ENCODE peak calls at places on chromosomes 13 and 19, in eight cellular contexts. U is GM23338, J is HCT116, N is spleen, R is breast epithelium, M is K562, S is suprapubic skin, H is transverse colon. V is an unnamed sample. For H3K4me1, the result is how much of the 10 kb centered on the place peaks cover.

GRCh38 chr19:648305-648704 is 8.6 kb downstream of the FGF22 start:
- DNase-seq in U (no peak), J (no peak), N (peak), R (no peak), M (peak), S (no peak), H (no peak), V (no peak)

GRCh38 chr19:55166530-55167268 is at the start of gene DNAAF3:
- DNase-seq in U (peak), J (peak), N (peak), R (peak), M (peak), S (peak), H (peak), V (no peak)

GRCh38 chr19:2223391-2223790 is 12.7 kb downstream of the PLEKHJ1 start:
- DNase-seq in U (no peak), J (no peak), N (no peak), R (no peak), M (no peak), S (no peak), H (no peak), V (no peak)

GRCh38 chr19:3671680-3672574 is 28.3 kb downstream of the PIP5K1C start:
- DNase-seq in U (no peak), J (no peak), N (no peak), R (no peak), M (peak), S (no peak), H (no peak), V (no peak)

GRCh38 chr19:8080832-8081231 is 28.3 kb downstream of the CCL25 start:
- DNase-seq in U (no peak), J (no peak), N (no peak), R (no peak), M (no peak), S (no peak), H (no peak), V (no peak)

GRCh38 chr13:52738719-52739467 is 727 bp downstream of the CNMD start:
- DNase-seq in U (peak), J (no peak), N (peak), R (no peak), M (peak), S (no peak), H (no peak), V (no peak)

GRCh38 chr13:19927117-19927734 is 31.3 kb upstream of the ZMYM2 start:
- DNase-seq in U (peak), J (peak), N (no peak), R (no peak), M (no peak), S (no peak), H (no peak), V (no peak)

GRCh38 chr19:55305491-55305890 is 19.6 kb downstream of the TMEM150B start:
- DNase-seq in U (peak), J (no peak), N (no peak), R (no peak), M (peak), S (no peak), H (no peak), V (no peak)

GRCh38 chr13:106373304-106373988 is 162.0 kb downstream of the EFNB2 start:
- DNase-seq in U (no peak), J (no peak), N (no peak), R (no peak), M (no peak), S (no peak), H (no peak), V (no peak)

GRCh38 chr13:60590775-60591174 is 193.8 kb downstream of the TDRD3 start:
- DNase-seq in U (no peak), J (no peak), N (no peak), R (no peak), M (no peak), S (no peak), H (no peak), V (no peak)

GRCh38 chr19:21638776-21639175 is 128.6 kb downstream of the ZNF100 start:
- DNase-seq in U (no peak), J (no peak), N (no peak), R (no peak), M (no peak), S (no peak), H (no peak), V (no peak)

GRCh38 chr19:2315818-2316353 is 7.9 kb upstream of the LINGO3 start:
- DNase-seq in U (peak), J (no peak), N (peak), R (no peak), M (no peak), S (no peak), H (peak), V (no peak)

GRCh38 chr13:32314968-32315254 is 252 bp downstream of the ZAR1L start:
- DNase-seq in U (peak), J (peak), N (no peak), R (no peak), M (peak), S (no peak), H (peak), V (peak)

GRCh38 chr19:53904909-53905308 is 4.2 kb upstream of the CACNG7 start:
- DNase-seq in U (no peak), J (no peak), N (no peak), R (no peak), M (no peak), S (no peak), H (no peak), V (no peak)

GRCh38 chr13:99959538-99960230 is 11.9 kb downstream of the ZIC5 start:
- DNase-seq in U (peak), J (no peak), N (no peak), R (no peak), M (no peak), S (no peak), H (no peak), V (no peak)

GRCh38 chr19:9321338-9321737 is 2.6 kb upstream of the ZNF559 start:
- DNase-seq in U (no peak), J (no peak), N (no peak), R (no peak), M (no peak), S (no peak), H (no peak), V (no peak)

GRCh38 chr19:21202865-21203494 is 61.1 kb downstream of the ZNF431 start:
- DNase-seq in U (peak), J (peak), N (no peak), R (no peak), M (peak), S (no peak), H (no peak), V (no peak)

GRCh38 chr13:110276553-110276950 is 30.4 kb downstream of the COL4A1 start:
- DNase-seq in U (no peak), J (no peak), N (no peak), R (no peak), M (no peak), S (no peak), H (no peak), V (peak)

GRCh38 chr19:4108767-4109625 is 14.9 kb downstream of the MAP2K2 start:
- DNase-seq in U (no peak), J (no peak), N (peak), R (no peak), M (no peak), S (no peak), H (peak), V (no peak)

GRCh38 chr19:52665529-52665928 is 27.4 kb upstream of the ZNF83 start:
- DNase-seq in U (no peak), J (peak), N (no peak), R (no peak), M (peak), S (no peak), H (no peak), V (no peak)

GRCh38 chr13:28411859-28412353 is 83.0 kb downstream of the FLT1 start:
- DNase-seq in U (no peak), J (no peak), N (no peak), R (no peak), M (no peak), S (no peak), H (no peak), V (no peak)

GRCh38 chr13:60047943-60048342 is 115.8 kb downstream of the DIAPH3 start:
- DNase-seq in U (peak), J (no peak), N (no peak), R (no peak), M (no peak), S (no peak), H (no peak), V (no peak)

GRCh38 chr19:52231154-52231565 is 38.2 kb upstream of the ZNF766 start:
- DNase-seq in U (no peak), J (no peak), N (no peak), R (no peak), M (no peak), S (no peak), H (no peak), V (no peak)

GRCh38 chr13:109836629-109837607 is 50.5 kb upstream of the IRS2 start:
- DNase-seq in U (no peak), J (no peak), N (no peak), R (no peak), M (no peak), S (no peak), H (peak), V (no peak)

GRCh38 chr19:39132344-39132969 is 6.9 kb downstream of the PAK4 start:
- DNase-seq in U (no peak), J (no peak), N (no peak), R (no peak), M (no peak), S (no peak), H (no peak), V (no peak)
- H3K4me1 ChIP-seq in U (under half), J (under half), N (half or more), R (half or more), M (under half), S (half or more), H (half or more), V (half or more)

GRCh38 chr19:44607917-44608316 is 5.4 kb upstream of the IGSF23 start:
- DNase-seq in U (no peak), J (no peak), N (no peak), R (no peak), M (no peak), S (no peak), H (no peak), V (no peak)
- TF ChIP-seq POLR2AphosphoS5 in U (no peak), J (no peak), N (no peak), R (no peak), M (no peak), S (no peak), H (no peak), V (no peak)

GRCh38 chr13:69597088-69597487 is 510.5 kb upstream of the ATXN8OS start:
- DNase-seq in U (no peak), J (no peak), N (no peak), R (no peak), M (no peak), S (no peak), H (no peak), V (no peak)
- H3K4me1 ChIP-seq in U (under half), J (under half), N (under half), R (under half), M (under half), S (under half), H (under half), V (under half)

DNA sequence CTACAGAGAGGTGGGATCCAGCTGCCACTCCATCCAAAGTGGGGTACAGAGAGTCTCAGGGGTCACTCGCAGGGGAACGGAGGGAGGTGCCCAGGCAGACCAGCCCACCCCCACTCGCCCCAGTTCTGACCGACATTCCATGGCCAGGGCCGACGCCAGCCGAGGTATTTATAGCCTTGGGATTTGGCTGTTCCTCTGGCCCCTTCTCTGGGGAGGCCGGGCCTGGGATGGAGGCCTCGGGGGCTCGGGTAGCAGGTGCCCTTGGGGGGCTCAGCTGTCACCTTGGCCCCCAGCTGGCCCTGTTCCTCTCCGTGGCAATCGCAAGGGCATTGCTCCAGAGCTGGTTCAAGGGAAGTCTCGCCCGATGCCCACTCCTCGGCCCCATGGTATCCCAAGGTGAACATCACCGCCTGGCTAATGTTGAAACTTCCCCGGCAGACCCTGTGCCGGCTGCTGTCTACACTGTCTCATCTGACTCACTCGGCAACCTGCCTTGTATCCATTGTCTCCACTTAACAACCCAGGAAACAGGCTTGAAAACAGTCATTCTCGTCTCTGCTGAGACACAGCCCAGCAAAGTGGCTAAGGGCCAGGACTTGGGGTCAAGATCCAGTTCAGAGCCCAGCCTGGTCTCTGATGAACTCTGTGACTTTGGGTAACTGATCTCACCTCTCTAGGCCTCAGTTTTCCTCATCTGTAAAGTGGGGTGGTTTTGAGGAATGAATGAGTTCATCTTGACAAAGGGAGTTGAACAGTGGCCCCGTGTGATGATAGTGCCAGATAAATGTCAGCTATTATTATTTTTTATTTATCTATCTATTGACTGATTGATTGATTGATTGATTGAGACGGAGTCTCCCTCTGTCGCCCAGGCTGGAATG is 9.7 kb downstream of the PRKACA start:
- DNase-seq in U (no peak), J (no peak), N (no peak), R (no peak), M (no peak), S (no peak), H (no peak), V (no peak)
- TF ChIP-seq POLR2AphosphoS5 in U (no peak), J (no peak), N (peak), R (no peak), M (no peak), S (no peak), H (no peak), V (no peak)

GRCh38 chr19:10637894-10638293 is 12.5 kb downstream of the SLC44A2 start:
- DNase-seq in U (no peak), J (no peak), N (no peak), R (no peak), M (no peak), S (no peak), H (no peak), V (no peak)
- H3K4me1 ChIP-seq in U (under half), J (under half), N (half or more), R (under half), M (under half), S (under half), H (under half), V (under half)

DNA sequence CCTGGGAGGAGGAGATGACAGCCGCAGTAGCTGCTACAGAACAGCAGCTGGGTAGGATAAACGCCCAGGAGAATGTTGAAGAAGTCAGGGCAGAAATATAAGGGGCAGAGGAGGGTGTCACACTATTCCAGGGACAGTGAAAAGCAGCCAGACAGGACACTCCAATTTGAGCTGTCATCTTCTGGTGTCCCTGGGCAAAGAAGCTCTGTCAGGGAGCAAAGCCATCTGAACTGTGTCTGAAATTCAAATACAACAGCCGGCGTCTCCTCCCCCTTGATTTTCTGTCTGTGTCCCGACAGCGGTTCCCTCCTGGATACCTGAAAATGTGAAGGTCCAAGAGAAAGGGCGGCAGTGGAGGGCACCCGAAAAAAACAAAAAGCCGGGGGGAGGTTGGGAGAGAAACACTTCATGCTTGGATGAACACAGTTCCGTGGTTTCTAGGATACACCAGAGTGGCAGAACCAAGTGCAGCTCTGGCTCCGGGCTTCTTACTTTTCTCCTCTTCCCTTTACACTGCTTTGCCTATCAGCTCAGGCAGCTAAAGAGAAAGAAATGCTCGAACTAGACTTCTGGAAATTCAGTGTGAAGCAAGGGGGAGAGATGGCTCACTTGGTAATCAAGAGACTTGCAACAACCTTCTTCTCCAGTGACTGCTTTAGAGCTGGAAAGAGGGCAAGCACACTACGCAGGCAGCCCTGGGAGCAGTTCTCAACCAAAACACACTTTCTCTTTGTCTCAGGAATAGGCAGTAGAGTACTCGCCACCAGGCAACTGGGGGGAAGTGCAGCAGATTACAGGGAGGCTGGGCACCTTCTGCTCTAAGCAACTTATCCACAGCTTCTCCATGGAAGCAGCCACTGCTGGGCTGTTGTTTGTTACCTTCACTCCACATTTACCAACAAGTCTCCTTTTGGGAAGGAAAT is 465.6 kb downstream of the ITGBL1 start:
- DNase-seq in U (peak), J (no peak), N (no peak), R (no peak), M (no peak), S (no peak), H (no peak), V (no peak)
- TF ChIP-seq POLR2AphosphoS5 in U (no peak), J (no peak), N (no peak), R (no peak), M (no peak), S (no peak), H (no peak), V (no peak)

GRCh38 chr13:114064516-114065140 is 67.8 kb downstream of the RASA3 start:
- DNase-seq in U (no peak), J (no peak), N (peak), R (no peak), M (peak), S (peak), H (peak), V (no peak)
- H3K4me1 ChIP-seq in U (under half), J (under half), N (half or more), R (under half), M (under half), S (half or more), H (half or more), V (half or more)